ENCODE peak calls at places on chromosomes 16 and 17, in nine cellular contexts. One of them, this sample, is unnamed.

GRCh38 chr16:8686031-8686621 is 11.7 kb downstream of the ABAT start:
- DNase-seq in stomach: peak; percentile 40
- DNase-seq in HCT116: no peak
- DNase-seq in breast epithelium: peak; percentile 21
- DNase-seq in prostate gland: peak; percentile 37
- DNase-seq in vagina: no peak
- DNase-seq in sigmoid colon: no peak
- DNase-seq in transverse colon: peak; percentile 23
- DNase-seq in esophagus muscularis mucosa: no peak
- DNase-seq in this sample: no peak

GRCh38 chr16:84593825-84594724 is 23.8 kb downstream of the COTL1 start:
- DNase-seq in stomach: peak; percentile 78
- DNase-seq in HCT116: no peak
- DNase-seq in breast epithelium: no peak
- DNase-seq in prostate gland: no peak
- DNase-seq in vagina: no peak
- DNase-seq in sigmoid colon: no peak
- DNase-seq in transverse colon: peak; percentile 84
- DNase-seq in esophagus muscularis mucosa: no peak
- DNase-seq in this sample: peak; percentile 77

GRCh38 chr16:85819711-85820110 is 20.2 kb downstream of the COX4I1 start:
- DNase-seq in stomach: no peak
- DNase-seq in HCT116: no peak
- DNase-seq in breast epithelium: no peak
- DNase-seq in prostate gland: no peak
- DNase-seq in vagina: no peak
- DNase-seq in sigmoid colon: peak; percentile 64
- DNase-seq in transverse colon: no peak
- DNase-seq in esophagus muscularis mucosa: no peak
- DNase-seq in this sample: no peak

GRCh38 chr16:64167851-64168770 is 953.8 kb downstream of the CDH11 start:
- DNase-seq in stomach: no peak
- DNase-seq in HCT116: no peak
- DNase-seq in breast epithelium: no peak
- DNase-seq in prostate gland: no peak
- DNase-seq in vagina: no peak
- DNase-seq in sigmoid colon: no peak
- DNase-seq in transverse colon: no peak
- DNase-seq in esophagus muscularis mucosa: no peak
- DNase-seq in this sample: no peak

GRCh38 chr16:49463529-49463928 is 89.9 kb downstream of the C16orf78 start:
- DNase-seq in stomach: peak; percentile 44
- DNase-seq in HCT116: no peak
- DNase-seq in breast epithelium: peak; percentile 21
- DNase-seq in prostate gland: no peak
- DNase-seq in vagina: peak; percentile 22
- DNase-seq in sigmoid colon: peak; percentile 36
- DNase-seq in transverse colon: peak; percentile 72
- DNase-seq in esophagus muscularis mucosa: peak; percentile 81
- DNase-seq in this sample: peak; percentile 26

GRCh38 chr16:17930280-17930679 is 406.3 kb downstream of the NPIPA8 start:
- DNase-seq in stomach: no peak
- DNase-seq in HCT116: no peak
- DNase-seq in breast epithelium: no peak
- DNase-seq in prostate gland: no peak
- DNase-seq in vagina: no peak
- DNase-seq in sigmoid colon: no peak
- DNase-seq in transverse colon: no peak
- DNase-seq in esophagus muscularis mucosa: no peak
- DNase-seq in this sample: no peak

GRCh38 chr17:35578929-35579448 is 618 bp upstream of the PEX12 start:
- DNase-seq in stomach: no peak
- DNase-seq in HCT116: no peak
- DNase-seq in breast epithelium: no peak
- DNase-seq in prostate gland: no peak
- DNase-seq in vagina: no peak
- DNase-seq in sigmoid colon: no peak
- DNase-seq in transverse colon: no peak
- DNase-seq in esophagus muscularis mucosa: no peak
- DNase-seq in this sample: no peak

GRCh38 chr17:2192367-2193028 is 111.1 kb downstream of the SMG6 start:
- DNase-seq in stomach: no peak
- DNase-seq in HCT116: peak; percentile 48
- DNase-seq in breast epithelium: no peak
- DNase-seq in prostate gland: no peak
- DNase-seq in vagina: no peak
- DNase-seq in sigmoid colon: no peak
- DNase-seq in transverse colon: peak; percentile 19
- DNase-seq in esophagus muscularis mucosa: no peak
- DNase-seq in this sample: no peak

GRCh38 chr17:47701603-47702002 is 7.6 kb downstream of the TBKBP1 start:
- DNase-seq in stomach: no peak
- DNase-seq in HCT116: no peak
- DNase-seq in breast epithelium: no peak
- DNase-seq in prostate gland: no peak
- DNase-seq in vagina: no peak
- DNase-seq in sigmoid colon: no peak
- DNase-seq in transverse colon: no peak
- DNase-seq in esophagus muscularis mucosa: no peak
- DNase-seq in this sample: no peak

GRCh38 chr17:17971431-17972125 is 622 bp downstream of the TOM1L2 start:
- DNase-seq in stomach: peak; percentile 47
- DNase-seq in HCT116: no peak
- DNase-seq in breast epithelium: peak; percentile 35
- DNase-seq in prostate gland: peak; percentile 21
- DNase-seq in vagina: no peak
- DNase-seq in sigmoid colon: peak; percentile 74
- DNase-seq in transverse colon: peak; percentile 48
- DNase-seq in esophagus muscularis mucosa: no peak
- DNase-seq in this sample: peak; percentile 94

GRCh38 chr17:39551879-39552278 is 55.8 kb downstream of the NEUROD2 start:
- DNase-seq in stomach: no peak
- DNase-seq in HCT116: no peak
- DNase-seq in breast epithelium: no peak
- DNase-seq in prostate gland: no peak
- DNase-seq in vagina: no peak
- DNase-seq in sigmoid colon: no peak
- DNase-seq in transverse colon: no peak
- DNase-seq in esophagus muscularis mucosa: no peak
- DNase-seq in this sample: no peak

GRCh38 chr17:39547713-39548478 is 59.8 kb downstream of the NEUROD2 start:
- DNase-seq in stomach: peak; percentile 76
- DNase-seq in HCT116: peak; percentile 13
- DNase-seq in breast epithelium: peak; percentile 50
- DNase-seq in prostate gland: peak; percentile 56
- DNase-seq in vagina: no peak
- DNase-seq in sigmoid colon: peak; percentile 72
- DNase-seq in transverse colon: peak; percentile 68
- DNase-seq in esophagus muscularis mucosa: peak; percentile 94
- DNase-seq in this sample: peak; percentile 68

GRCh38 chr17:39543669-39544068 is 64.1 kb downstream of the NEUROD2 start:
- DNase-seq in stomach: no peak
- DNase-seq in HCT116: no peak
- DNase-seq in breast epithelium: no peak
- DNase-seq in prostate gland: no peak
- DNase-seq in vagina: no peak
- DNase-seq in sigmoid colon: no peak
- DNase-seq in transverse colon: no peak
- DNase-seq in esophagus muscularis mucosa: no peak
- DNase-seq in this sample: no peak

GRCh38 chr17:39553326-39553945 is 54.3 kb downstream of the NEUROD2 start:
- DNase-seq in stomach: no peak
- DNase-seq in HCT116: no peak
- DNase-seq in breast epithelium: no peak
- DNase-seq in prostate gland: no peak
- DNase-seq in vagina: no peak
- DNase-seq in sigmoid colon: no peak
- DNase-seq in transverse colon: no peak
- DNase-seq in esophagus muscularis mucosa: no peak
- DNase-seq in this sample: no peak

GRCh38 chr17:39548494-39548893 is 59.2 kb downstream of the NEUROD2 start:
- DNase-seq in stomach: no peak
- DNase-seq in HCT116: no peak
- DNase-seq in breast epithelium: no peak
- DNase-seq in prostate gland: no peak
- DNase-seq in vagina: no peak
- DNase-seq in sigmoid colon: no peak
- DNase-seq in transverse colon: no peak
- DNase-seq in esophagus muscularis mucosa: no peak
- DNase-seq in this sample: no peak
- H3K27ac ChIP-seq in stomach: no peak overlapping the region
- H3K27ac ChIP-seq in HCT116: no peak overlapping the region
- H3K27ac ChIP-seq in breast epithelium: no peak overlapping the region
- H3K27ac ChIP-seq in prostate gland: no peak overlapping the region
- H3K27ac ChIP-seq in vagina: no peak overlapping the region
- H3K27ac ChIP-seq in sigmoid colon: peak overlapping the region; percentile 55
- H3K27ac ChIP-seq in transverse colon: no peak overlapping the region
- H3K27ac ChIP-seq in esophagus muscularis mucosa: no peak overlapping the region
- H3K27ac ChIP-seq in this sample: no peak overlapping the region

GRCh38 chr17:29667969-29668368 is 45.3 kb upstream of the CORO6 start:
- DNase-seq in stomach: no peak
- DNase-seq in HCT116: no peak
- DNase-seq in breast epithelium: no peak
- DNase-seq in prostate gland: no peak
- DNase-seq in vagina: no peak
- DNase-seq in sigmoid colon: no peak
- DNase-seq in transverse colon: no peak
- DNase-seq in esophagus muscularis mucosa: no peak
- DNase-seq in this sample: no peak
- TF ChIP-seq POLR2A in stomach: no peak
- TF ChIP-seq POLR2A in HCT116: no peak
- TF ChIP-seq POLR2A in breast epithelium: no peak
- TF ChIP-seq POLR2A in prostate gland: no peak
- TF ChIP-seq POLR2A in vagina: no peak
- TF ChIP-seq POLR2A in sigmoid colon: no peak
- TF ChIP-seq POLR2A in transverse colon: no peak
- TF ChIP-seq POLR2A in esophagus muscularis mucosa: no peak
- TF ChIP-seq POLR2A in this sample: no peak

DNA sequence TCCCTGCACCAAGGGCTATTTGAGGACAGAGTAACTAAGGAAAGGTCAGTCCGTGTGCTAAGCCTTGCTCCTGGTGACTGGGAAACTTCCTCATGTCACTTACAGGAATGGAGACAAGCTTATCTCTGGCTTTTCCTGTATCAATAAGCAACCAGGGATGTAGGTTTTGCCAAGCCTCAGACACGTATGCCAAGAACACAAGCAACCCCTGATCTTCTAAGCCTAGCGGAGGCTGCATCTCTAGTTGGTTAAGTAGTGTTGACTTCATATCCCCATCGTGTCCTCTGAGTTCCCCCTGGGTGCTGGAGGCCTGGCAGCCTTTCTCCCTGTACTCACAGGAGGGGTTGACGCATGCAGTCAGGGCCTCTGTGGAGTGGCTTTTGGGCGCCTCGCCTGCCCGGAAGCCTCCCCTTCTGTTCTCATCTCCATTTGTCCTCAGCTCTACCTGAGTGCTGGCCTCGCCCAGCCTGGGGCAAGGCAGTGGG is 1.4 kb upstream of the C1QTNF1 start:
- DNase-seq in stomach: peak; percentile 63
- DNase-seq in HCT116: no peak
- DNase-seq in breast epithelium: no peak
- DNase-seq in prostate gland: no peak
- DNase-seq in vagina: no peak
- DNase-seq in sigmoid colon: peak; percentile 65
- DNase-seq in transverse colon: no peak
- DNase-seq in esophagus muscularis mucosa: no peak
- DNase-seq in this sample: peak; percentile 83
- TF ChIP-seq POLR2AphosphoS5 in stomach: peak; percentile 30
- TF ChIP-seq POLR2AphosphoS5 in HCT116: no peak
- TF ChIP-seq POLR2AphosphoS5 in breast epithelium: no peak
- TF ChIP-seq POLR2AphosphoS5 in prostate gland: no peak
- TF ChIP-seq POLR2AphosphoS5 in vagina: no peak
- TF ChIP-seq POLR2AphosphoS5 in sigmoid colon: no peak
- TF ChIP-seq POLR2AphosphoS5 in transverse colon: no peak
- TF ChIP-seq POLR2AphosphoS5 in esophagus muscularis mucosa: peak; percentile 13
- TF ChIP-seq POLR2AphosphoS5 in this sample: peak; percentile 93

GRCh38 chr17:67652433-67652832 is 65.3 kb upstream of the NOL11 start:
- DNase-seq in stomach: no peak
- DNase-seq in HCT116: no peak
- DNase-seq in breast epithelium: no peak
- DNase-seq in prostate gland: no peak
- DNase-seq in vagina: no peak
- DNase-seq in sigmoid colon: no peak
- DNase-seq in transverse colon: no peak
- DNase-seq in esophagus muscularis mucosa: no peak
- DNase-seq in this sample: no peak

GRCh38 chr17:67647482-67647881 is 70.3 kb upstream of the NOL11 start:
- DNase-seq in stomach: no peak
- DNase-seq in HCT116: no peak
- DNase-seq in breast epithelium: no peak
- DNase-seq in prostate gland: no peak
- DNase-seq in vagina: no peak
- DNase-seq in sigmoid colon: no peak
- DNase-seq in transverse colon: no peak
- DNase-seq in esophagus muscularis mucosa: no peak
- DNase-seq in this sample: no peak

GRCh38 chr17:67649891-67650290 is 67.8 kb upstream of the NOL11 start:
- DNase-seq in stomach: no peak
- DNase-seq in HCT116: no peak
- DNase-seq in breast epithelium: no peak
- DNase-seq in prostate gland: no peak
- DNase-seq in vagina: no peak
- DNase-seq in sigmoid colon: no peak
- DNase-seq in transverse colon: no peak
- DNase-seq in esophagus muscularis mucosa: no peak
- DNase-seq in this sample: no peak

GRCh38 chr17:67646472-67646871 is 71.3 kb upstream of the NOL11 start:
- DNase-seq in stomach: no peak
- DNase-seq in HCT116: no peak
- DNase-seq in breast epithelium: no peak
- DNase-seq in prostate gland: no peak
- DNase-seq in vagina: no peak
- DNase-seq in sigmoid colon: no peak
- DNase-seq in transverse colon: no peak
- DNase-seq in esophagus muscularis mucosa: no peak
- DNase-seq in this sample: no peak

GRCh38 chr17:67648032-67648761 is 69.5 kb upstream of the NOL11 start:
- DNase-seq in stomach: no peak
- DNase-seq in HCT116: no peak
- DNase-seq in breast epithelium: no peak
- DNase-seq in prostate gland: no peak
- DNase-seq in vagina: no peak
- DNase-seq in sigmoid colon: no peak
- DNase-seq in transverse colon: no peak
- DNase-seq in esophagus muscularis mucosa: no peak
- DNase-seq in this sample: no peak
- H3K27ac ChIP-seq in stomach: no peak overlapping the region
- H3K27ac ChIP-seq in HCT116: no peak overlapping the region
- H3K27ac ChIP-seq in breast epithelium: peak overlapping the region; percentile 14
- H3K27ac ChIP-seq in prostate gland: no peak overlapping the region
- H3K27ac ChIP-seq in vagina: no peak overlapping the region
- H3K27ac ChIP-seq in sigmoid colon: no peak overlapping the region
- H3K27ac ChIP-seq in transverse colon: no peak overlapping the region
- H3K27ac ChIP-seq in esophagus muscularis mucosa: peak overlapping the region; percentile 40
- H3K27ac ChIP-seq in this sample: no peak overlapping the region

GRCh38 chr17:31558748-31559646 is 167.5 kb downstream of the RAB11FIP4 start:
- DNase-seq in stomach: peak; percentile 79
- DNase-seq in HCT116: peak; percentile 42
- DNase-seq in breast epithelium: peak; percentile 76
- DNase-seq in prostate gland: peak; percentile 68
- DNase-seq in vagina: no peak
- DNase-seq in sigmoid colon: peak; percentile 92
- DNase-seq in transverse colon: peak; percentile 81
- DNase-seq in esophagus muscularis mucosa: no peak
- DNase-seq in this sample: peak; percentile 96
- TF ChIP-seq POLR2A in stomach: no peak
- TF ChIP-seq POLR2A in HCT116: no peak
- TF ChIP-seq POLR2A in breast epithelium: no peak
- TF ChIP-seq POLR2A in prostate gland: peak; percentile 48
- TF ChIP-seq POLR2A in vagina: peak; percentile 67
- TF ChIP-seq POLR2A in sigmoid colon: no peak
- TF ChIP-seq POLR2A in transverse colon: peak; percentile 26
- TF ChIP-seq POLR2A in esophagus muscularis mucosa: no peak
- TF ChIP-seq POLR2A in this sample: peak; percentile 58

This sample was measured in upper lobe of left lung.